ENCODE peak calls at places on chromosomes 2 and 18, in four cellular contexts. One of them, this sample, is unnamed.

GRCh38 chr2:165305391-165306096 is 66.3 kb downstream of the SCN2A start:
- DNase-seq in gastrocnemius medialis: no peak
- DNase-seq in transverse colon: no peak
- DNase-seq in Calu3: no peak
- DNase-seq in this sample: no peak

GRCh38 chr2:98777076-98777475 is 46.1 kb upstream of the MGAT4A start:
- DNase-seq in transverse colon: no peak
- DNase-seq in Calu3: no peak
- DNase-seq in gastrocnemius medialis: no peak
- DNase-seq in this sample: no peak

GRCh38 chr2:207423886-207424285 is 105.9 kb upstream of the CREB1 start:
- DNase-seq in gastrocnemius medialis: no peak
- DNase-seq in transverse colon: no peak
- DNase-seq in Calu3: no peak
- DNase-seq in this sample: no peak

GRCh38 chr2:40213071-40213470 is 238.8 kb downstream of the SLC8A1 start:
- DNase-seq in Calu3: no peak
- DNase-seq in gastrocnemius medialis: no peak
- DNase-seq in transverse colon: no peak
- DNase-seq in this sample: no peak

GRCh38 chr2:239329972-239330572 is 70.7 kb downstream of the HDAC4 start:
- DNase-seq in transverse colon: no peak
- DNase-seq in gastrocnemius medialis: no peak
- DNase-seq in Calu3: no peak
- DNase-seq in this sample: no peak

GRCh38 chr2:119214453-119214852 is 9.2 kb upstream of the STEAP3 start:
- DNase-seq in transverse colon: no peak
- DNase-seq in Calu3: no peak
- DNase-seq in gastrocnemius medialis: no peak
- DNase-seq in this sample: peak; percentile 19

GRCh38 chr2:129935118-129935517 is 44.3 kb upstream of the RAB6C start:
- DNase-seq in transverse colon: no peak
- DNase-seq in gastrocnemius medialis: no peak
- DNase-seq in Calu3: no peak
- DNase-seq in this sample: no peak

GRCh38 chr2:234245945-234246344 is 195.4 kb downstream of the SPP2 start:
- DNase-seq in Calu3: no peak
- DNase-seq in transverse colon: no peak
- DNase-seq in gastrocnemius medialis: no peak
- DNase-seq in this sample: no peak

GRCh38 chr2:228819701-228820100 is 451.4 kb downstream of the PID1 start:
- DNase-seq in transverse colon: no peak
- DNase-seq in gastrocnemius medialis: no peak
- DNase-seq in Calu3: no peak
- DNase-seq in this sample: no peak

GRCh38 chr18:57062841-57063240 is 84.0 kb upstream of the BOD1L2 start:
- DNase-seq in Calu3: no peak
- DNase-seq in transverse colon: no peak
- DNase-seq in gastrocnemius medialis: no peak
- DNase-seq in this sample: no peak

GRCh38 chr2:46866770-46867246 is 48.8 kb downstream of the MCFD2 start:
- DNase-seq in Calu3: no peak
- DNase-seq in gastrocnemius medialis: peak; percentile 43
- DNase-seq in transverse colon: peak; percentile 85
- DNase-seq in this sample: no peak

GRCh38 chr2:142286618-142287017 is 155.8 kb upstream of the LRP1B start:
- DNase-seq in Calu3: no peak
- DNase-seq in gastrocnemius medialis: no peak
- DNase-seq in transverse colon: no peak
- DNase-seq in this sample: no peak

GRCh38 chr2:102664439-102665042 is 45.2 kb downstream of the SLC9A2 start:
- DNase-seq in Calu3: peak; percentile 53
- DNase-seq in gastrocnemius medialis: no peak
- DNase-seq in transverse colon: peak; percentile 61
- DNase-seq in this sample: no peak

GRCh38 chr2:67213270-67213670 is 183.9 kb upstream of the ETAA1 start:
- DNase-seq in Calu3: no peak
- DNase-seq in transverse colon: no peak
- DNase-seq in gastrocnemius medialis: no peak
- DNase-seq in this sample: no peak

GRCh38 chr2:121365061-121365460 is 80.1 kb upstream of the TFCP2L1 start:
- DNase-seq in Calu3: no peak
- DNase-seq in gastrocnemius medialis: no peak
- DNase-seq in transverse colon: no peak
- DNase-seq in this sample: no peak

GRCh38 chr2:177902395-177903160 is 170.0 kb downstream of the PDE11A start:
- DNase-seq in transverse colon: no peak
- DNase-seq in Calu3: no peak
- DNase-seq in gastrocnemius medialis: no peak
- DNase-seq in this sample: no peak

GRCh38 chr2:177908182-177908581 is 164.4 kb downstream of the PDE11A start:
- DNase-seq in transverse colon: no peak
- DNase-seq in gastrocnemius medialis: no peak
- DNase-seq in Calu3: no peak
- DNase-seq in this sample: no peak

GRCh38 chr2:177908824-177909223 is 163.8 kb downstream of the PDE11A start:
- DNase-seq in gastrocnemius medialis: no peak
- DNase-seq in transverse colon: no peak
- DNase-seq in Calu3: no peak
- DNase-seq in this sample: no peak

GRCh38 chr2:177905640-177906039 is 166.9 kb downstream of the PDE11A start:
- DNase-seq in gastrocnemius medialis: no peak
- DNase-seq in transverse colon: no peak
- DNase-seq in Calu3: no peak
- DNase-seq in this sample: no peak

GRCh38 chr2:177906041-177906718 is 166.4 kb downstream of the PDE11A start:
- DNase-seq in gastrocnemius medialis: no peak
- DNase-seq in Calu3: peak; percentile 85
- DNase-seq in transverse colon: peak; percentile 65
- DNase-seq in this sample: no peak
- TF ChIP-seq CTCF in gastrocnemius medialis: peak; percentile 74
- TF ChIP-seq CTCF in Calu3: peak; percentile 84
- TF ChIP-seq CTCF in transverse colon: peak; percentile 72
- TF ChIP-seq CTCF in this sample: peak; percentile 87

GRCh38 chr18:48419268-48420022 is 10.3 kb upstream of the ZBTB7C start:
- DNase-seq in gastrocnemius medialis: no peak
- DNase-seq in Calu3: no peak
- DNase-seq in transverse colon: no peak
- DNase-seq in this sample: no peak
- TF ChIP-seq CTCF in gastrocnemius medialis: no peak
- TF ChIP-seq CTCF in Calu3: no peak
- TF ChIP-seq CTCF in transverse colon: no peak
- TF ChIP-seq CTCF in this sample: no peak

GRCh38 chr2:136871424-136871823 is 106.1 kb downstream of the THSD7B start:
- DNase-seq in transverse colon: no peak
- DNase-seq in Calu3: no peak
- DNase-seq in gastrocnemius medialis: no peak
- DNase-seq in this sample: no peak

DNA sequence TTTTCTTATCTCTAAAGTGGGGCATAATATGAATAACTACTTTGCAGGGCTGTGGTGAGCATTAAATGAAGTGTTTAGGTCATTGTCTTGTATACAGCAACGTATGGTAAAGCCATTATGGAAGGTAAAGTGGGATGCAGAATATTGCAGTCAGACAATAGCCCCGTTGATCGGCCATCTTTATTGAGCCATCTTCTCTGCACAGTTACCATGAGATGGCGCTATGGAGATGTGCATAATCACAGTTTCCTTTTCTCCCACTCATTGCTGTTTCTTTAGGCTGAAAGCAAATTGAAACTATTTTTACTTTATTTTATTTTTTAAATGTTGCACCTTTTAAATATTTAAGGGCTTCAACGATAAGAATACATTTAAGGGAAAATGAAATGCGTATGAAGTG is 108.9 kb downstream of the THSD7B start:
- DNase-seq in gastrocnemius medialis: no peak
- DNase-seq in transverse colon: no peak
- DNase-seq in Calu3: peak; percentile 12
- DNase-seq in this sample: no peak
- TF ChIP-seq CTCF in gastrocnemius medialis: no peak
- TF ChIP-seq CTCF in transverse colon: no peak
- TF ChIP-seq CTCF in Calu3: no peak
- TF ChIP-seq CTCF in this sample: peak; percentile 48

DNA sequence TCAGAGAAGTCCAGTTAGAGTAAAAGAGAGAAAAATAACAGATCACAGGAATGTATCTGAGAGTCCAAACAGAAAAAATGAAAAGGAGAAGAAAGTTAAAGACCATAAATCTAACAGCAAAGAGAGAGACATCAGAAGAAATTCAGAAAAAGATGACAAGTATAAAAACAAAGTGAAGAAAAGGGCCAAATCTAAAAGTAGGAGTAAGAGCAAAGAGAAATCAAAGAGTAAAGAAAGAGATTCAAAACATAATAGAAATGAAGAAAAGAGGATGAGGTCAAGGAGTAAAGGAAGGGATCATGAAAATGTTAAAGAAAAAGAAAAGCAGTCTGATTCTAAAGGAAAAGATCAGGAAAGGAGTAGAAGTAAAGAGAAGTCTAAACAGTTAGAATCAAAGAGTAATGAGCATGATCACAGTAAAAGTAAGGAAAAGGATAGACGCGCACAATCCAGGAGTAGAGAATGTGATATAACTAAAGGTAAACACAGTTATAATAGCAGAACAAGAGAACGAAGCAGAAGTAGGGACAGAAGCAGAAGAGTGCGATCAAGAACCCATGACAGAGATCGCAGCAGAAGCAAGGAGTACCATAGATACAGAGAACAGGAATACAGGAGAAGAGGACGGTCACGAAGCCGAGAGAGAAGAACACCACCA is 52.4 kb downstream of the PPIG start:
- DNase-seq in gastrocnemius medialis: no peak
- DNase-seq in Calu3: no peak
- DNase-seq in transverse colon: no peak
- DNase-seq in this sample: no peak
- TF ChIP-seq CTCF in gastrocnemius medialis: no peak
- TF ChIP-seq CTCF in Calu3: no peak
- TF ChIP-seq CTCF in transverse colon: no peak
- TF ChIP-seq CTCF in this sample: no peak

GRCh38 chr2:227748079-227748478 is 2.4 kb downstream of the SCYGR8 start:
- DNase-seq in gastrocnemius medialis: no peak
- DNase-seq in transverse colon: no peak
- DNase-seq in Calu3: no peak
- DNase-seq in this sample: no peak
- TF ChIP-seq CTCF in gastrocnemius medialis: no peak
- TF ChIP-seq CTCF in transverse colon: no peak
- TF ChIP-seq CTCF in Calu3: no peak
- TF ChIP-seq CTCF in this sample: peak; percentile 64

DNA sequence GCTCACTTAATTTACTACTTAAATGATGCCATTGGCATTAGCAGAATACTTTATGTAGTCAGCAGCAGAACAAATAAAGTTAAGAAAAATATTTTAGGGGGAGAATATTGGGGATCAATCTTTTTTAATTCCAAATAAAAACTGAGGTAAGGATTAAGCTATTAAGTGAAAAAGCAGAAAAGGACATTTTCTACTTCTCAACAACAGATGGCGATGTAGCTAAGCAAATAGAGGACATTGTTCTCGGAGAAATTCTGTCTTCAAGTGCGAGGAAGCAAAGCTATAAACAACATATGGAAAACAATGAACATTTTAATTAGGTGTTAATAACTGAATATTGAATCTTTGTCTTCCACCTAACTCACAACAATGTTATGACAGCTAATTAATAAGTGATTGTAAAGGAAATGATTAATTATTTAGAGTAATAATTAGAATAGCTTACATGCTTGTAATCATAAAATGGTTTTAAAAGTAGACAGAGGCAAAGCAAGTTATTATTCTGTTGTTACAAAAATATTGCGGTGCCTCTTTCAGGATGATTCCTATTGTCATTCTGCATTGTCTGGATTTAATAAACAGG is 32.8 kb upstream of the CCDC93 start:
- DNase-seq in gastrocnemius medialis: no peak
- DNase-seq in transverse colon: no peak
- DNase-seq in Calu3: no peak
- DNase-seq in this sample: no peak
- TF ChIP-seq CTCF in gastrocnemius medialis: peak; percentile 47
- TF ChIP-seq CTCF in transverse colon: peak; percentile 38
- TF ChIP-seq CTCF in Calu3: peak; percentile 38
- TF ChIP-seq CTCF in this sample: peak; percentile 85

GRCh38 chr18:64019922-64020756 is 50.3 kb downstream of the SERPINB8 start:
- DNase-seq in Calu3: no peak
- DNase-seq in transverse colon: no peak
- DNase-seq in gastrocnemius medialis: no peak
- DNase-seq in this sample: no peak

DNA sequence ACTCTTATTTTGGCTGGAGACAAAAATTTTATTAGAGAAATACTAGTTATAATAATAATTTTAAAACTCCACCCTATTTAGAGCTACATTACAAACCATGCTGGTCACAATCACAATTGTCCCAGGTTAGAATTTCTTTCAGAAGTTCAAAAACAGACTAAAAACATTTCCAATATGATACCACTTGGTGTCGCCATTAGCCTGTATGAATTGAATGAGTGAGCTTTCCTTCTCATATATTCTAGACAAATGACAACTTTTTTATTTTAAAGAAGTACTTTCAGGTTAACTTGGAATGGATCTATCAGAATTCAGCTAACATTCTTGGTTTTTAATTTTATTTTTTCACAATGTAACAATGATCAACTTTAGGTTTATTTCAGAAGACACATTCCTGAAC is 48.0 kb downstream of the SERPINB8 start:
- DNase-seq in Calu3: no peak
- DNase-seq in transverse colon: no peak
- DNase-seq in gastrocnemius medialis: no peak
- DNase-seq in this sample: no peak
- TF ChIP-seq CTCF in Calu3: no peak
- TF ChIP-seq CTCF in transverse colon: peak; percentile 14
- TF ChIP-seq CTCF in gastrocnemius medialis: no peak
- TF ChIP-seq CTCF in this sample: peak; percentile 84

DNA sequence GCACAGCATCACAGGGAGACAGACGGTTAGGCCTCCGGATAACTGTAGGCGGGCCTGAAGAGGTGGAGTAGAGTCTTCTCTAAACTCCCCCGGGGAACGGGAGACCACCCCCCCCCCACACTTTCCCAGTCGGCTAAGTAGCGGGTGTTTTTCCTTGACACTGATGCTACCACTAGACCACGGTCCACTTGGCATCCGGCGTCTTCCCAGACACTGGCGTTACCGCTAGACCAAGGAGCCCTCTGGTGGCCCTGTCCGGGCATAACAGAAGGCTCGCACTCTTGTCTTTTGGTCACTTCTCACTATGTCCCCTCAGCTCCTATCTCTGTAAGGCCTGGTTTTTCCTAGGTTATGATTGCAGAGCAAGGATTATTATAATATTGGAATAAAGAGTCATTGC is 25.7 kb upstream of the NCL start:
- DNase-seq in gastrocnemius medialis: no peak
- DNase-seq in Calu3: no peak
- DNase-seq in transverse colon: peak; percentile 19
- DNase-seq in this sample: no peak
- TF ChIP-seq CTCF in gastrocnemius medialis: no peak
- TF ChIP-seq CTCF in Calu3: no peak
- TF ChIP-seq CTCF in transverse colon: no peak
- TF ChIP-seq CTCF in this sample: peak; percentile 54

This sample was measured in chondrocyte.